ENCODE peak calls at places on chromosomes 1 and 21, in four cellular contexts. One of them, this sample, is unnamed.
A peak's percentile ranks its signal among the peaks of the same experiment; 100 is the strongest.

GRCh38 chr1:89900791-89901708 is 80.2 kb downstream of the LRRC8D start:
- DNase-seq in mucosa of descending colon: no peak
- DNase-seq in H9: no peak
- DNase-seq in activated naive CD8-positive, alpha-beta T cell treated with anti-CD3 and anti-CD28 coated beads, Interleukin-2, amount 10 ng/mL, durations not matched to agents 7 days and 5 days: no peak
- DNase-seq in this sample: no peak

GRCh38 chr1:52678961-52679897 is 18.9 kb downstream of the COA7 start:
- DNase-seq in H9: no peak
- DNase-seq in mucosa of descending colon: no peak
- DNase-seq in activated naive CD8-positive, alpha-beta T cell treated with anti-CD3 and anti-CD28 coated beads, Interleukin-2, amount 10 ng/mL, durations not matched to agents 7 days and 5 days: no peak
- DNase-seq in this sample: peak; percentile 31

GRCh38 chr1:165257969-165258459 is 98.5 kb downstream of the LMX1A start:
- DNase-seq in mucosa of descending colon: peak; percentile 74
- DNase-seq in H9: peak; percentile 83
- DNase-seq in activated naive CD8-positive, alpha-beta T cell treated with anti-CD3 and anti-CD28 coated beads, Interleukin-2, amount 10 ng/mL, durations not matched to agents 7 days and 5 days: peak; percentile 36
- DNase-seq in this sample: peak; percentile 78

GRCh38 chr1:25031966-25032667 is 102.0 kb upstream of the RUNX3 start:
- DNase-seq in mucosa of descending colon: no peak
- DNase-seq in H9: no peak
- DNase-seq in activated naive CD8-positive, alpha-beta T cell treated with anti-CD3 and anti-CD28 coated beads, Interleukin-2, amount 10 ng/mL, durations not matched to agents 7 days and 5 days: peak; percentile 59
- DNase-seq in this sample: no peak

GRCh38 chr1:217067642-217068041 is 344.4 kb upstream of the ESRRG start:
- DNase-seq in mucosa of descending colon: no peak
- DNase-seq in H9: no peak
- DNase-seq in activated naive CD8-positive, alpha-beta T cell treated with anti-CD3 and anti-CD28 coated beads, Interleukin-2, amount 10 ng/mL, durations not matched to agents 7 days and 5 days: no peak
- DNase-seq in this sample: no peak

GRCh38 chr1:180173952-180174351 is 19.3 kb downstream of the QSOX1 start:
- DNase-seq in H9: no peak
- DNase-seq in activated naive CD8-positive, alpha-beta T cell treated with anti-CD3 and anti-CD28 coated beads, Interleukin-2, amount 10 ng/mL, durations not matched to agents 7 days and 5 days: peak; percentile 10
- DNase-seq in mucosa of descending colon: peak; percentile 46
- DNase-seq in this sample: no peak

GRCh38 chr21:45699966-45700365 is 56.4 kb downstream of the PCBP3 start:
- DNase-seq in mucosa of descending colon: no peak
- DNase-seq in H9: no peak
- DNase-seq in activated naive CD8-positive, alpha-beta T cell treated with anti-CD3 and anti-CD28 coated beads, Interleukin-2, amount 10 ng/mL, durations not matched to agents 7 days and 5 days: no peak
- DNase-seq in this sample: no peak

GRCh38 chr1:227306689-227307088 is 11.6 kb downstream of the CDC42BPA start:
- DNase-seq in mucosa of descending colon: no peak
- DNase-seq in H9: no peak
- DNase-seq in activated naive CD8-positive, alpha-beta T cell treated with anti-CD3 and anti-CD28 coated beads, Interleukin-2, amount 10 ng/mL, durations not matched to agents 7 days and 5 days: no peak
- DNase-seq in this sample: no peak

GRCh38 chr1:211337430-211338227 is 11.0 kb downstream of the TRAF5 start:
- DNase-seq in mucosa of descending colon: no peak
- DNase-seq in H9: no peak
- DNase-seq in activated naive CD8-positive, alpha-beta T cell treated with anti-CD3 and anti-CD28 coated beads, Interleukin-2, amount 10 ng/mL, durations not matched to agents 7 days and 5 days: no peak
- DNase-seq in this sample: no peak

GRCh38 chr1:43774359-43774758 is 67.0 kb downstream of the ST3GAL3 start:
- DNase-seq in H9: no peak
- DNase-seq in mucosa of descending colon: no peak
- DNase-seq in activated naive CD8-positive, alpha-beta T cell treated with anti-CD3 and anti-CD28 coated beads, Interleukin-2, amount 10 ng/mL, durations not matched to agents 7 days and 5 days: no peak
- DNase-seq in this sample: no peak

GRCh38 chr1:234065794-234066447 is 161.4 kb downstream of the SLC35F3 start:
- DNase-seq in H9: peak; percentile 81
- DNase-seq in mucosa of descending colon: peak; percentile 80
- DNase-seq in activated naive CD8-positive, alpha-beta T cell treated with anti-CD3 and anti-CD28 coated beads, Interleukin-2, amount 10 ng/mL, durations not matched to agents 7 days and 5 days: peak; percentile 66
- DNase-seq in this sample: peak; percentile 87

GRCh38 chr1:45429543-45430159 is 61.3 kb downstream of the TESK2 start:
- DNase-seq in mucosa of descending colon: no peak
- DNase-seq in activated naive CD8-positive, alpha-beta T cell treated with anti-CD3 and anti-CD28 coated beads, Interleukin-2, amount 10 ng/mL, durations not matched to agents 7 days and 5 days: no peak
- DNase-seq in H9: no peak
- DNase-seq in this sample: no peak

GRCh38 chr1:6300342-6301141 is 39.6 kb upstream of the GPR153 start:
- DNase-seq in mucosa of descending colon: peak; percentile 76
- DNase-seq in H9: no peak
- DNase-seq in activated naive CD8-positive, alpha-beta T cell treated with anti-CD3 and anti-CD28 coated beads, Interleukin-2, amount 10 ng/mL, durations not matched to agents 7 days and 5 days: no peak
- DNase-seq in this sample: no peak

GRCh38 chr1:31371121-31371520 is 1.8 kb downstream of the FABP3 start:
- DNase-seq in activated naive CD8-positive, alpha-beta T cell treated with anti-CD3 and anti-CD28 coated beads, Interleukin-2, amount 10 ng/mL, durations not matched to agents 7 days and 5 days: no peak
- DNase-seq in H9: no peak
- DNase-seq in mucosa of descending colon: no peak
- DNase-seq in this sample: no peak

GRCh38 chr1:159922499-159923202 is 2.7 kb downstream of the TAGLN2 start:
- DNase-seq in activated naive CD8-positive, alpha-beta T cell treated with anti-CD3 and anti-CD28 coated beads, Interleukin-2, amount 10 ng/mL, durations not matched to agents 7 days and 5 days: no peak
- DNase-seq in H9: no peak
- DNase-seq in mucosa of descending colon: peak; percentile 77
- DNase-seq in this sample: no peak

GRCh38 chr1:201761178-201761577 is 67.8 kb upstream of the IPO9 start:
- DNase-seq in mucosa of descending colon: no peak
- DNase-seq in H9: no peak
- DNase-seq in activated naive CD8-positive, alpha-beta T cell treated with anti-CD3 and anti-CD28 coated beads, Interleukin-2, amount 10 ng/mL, durations not matched to agents 7 days and 5 days: no peak
- DNase-seq in this sample: no peak

GRCh38 chr1:27522860-27523665 is 33.1 kb upstream of the WASF2 start:
- DNase-seq in H9: no peak
- DNase-seq in mucosa of descending colon: no peak
- DNase-seq in activated naive CD8-positive, alpha-beta T cell treated with anti-CD3 and anti-CD28 coated beads, Interleukin-2, amount 10 ng/mL, durations not matched to agents 7 days and 5 days: peak; percentile 71
- DNase-seq in this sample: peak; percentile 52

GRCh38 chr1:67645495-67646144 is 39.4 kb upstream of the GADD45A start:
- DNase-seq in mucosa of descending colon: no peak
- DNase-seq in activated naive CD8-positive, alpha-beta T cell treated with anti-CD3 and anti-CD28 coated beads, Interleukin-2, amount 10 ng/mL, durations not matched to agents 7 days and 5 days: no peak
- DNase-seq in H9: no peak
- DNase-seq in this sample: peak; percentile 49

GRCh38 chr1:21919520-21919919 is 17.6 kb downstream of the HSPG2 start:
- DNase-seq in activated naive CD8-positive, alpha-beta T cell treated with anti-CD3 and anti-CD28 coated beads, Interleukin-2, amount 10 ng/mL, durations not matched to agents 7 days and 5 days: no peak
- DNase-seq in H9: no peak
- DNase-seq in mucosa of descending colon: no peak
- DNase-seq in this sample: no peak

GRCh38 chr21:46114963-46115362 is 17.1 kb downstream of the COL6A2 start:
- DNase-seq in mucosa of descending colon: peak; percentile 4
- DNase-seq in activated naive CD8-positive, alpha-beta T cell treated with anti-CD3 and anti-CD28 coated beads, Interleukin-2, amount 10 ng/mL, durations not matched to agents 7 days and 5 days: peak; percentile 13
- DNase-seq in H9: no peak
- DNase-seq in this sample: no peak

GRCh38 chr1:214454619-214455396 is 96.6 kb downstream of the PTPN14 start:
- DNase-seq in H9: no peak
- DNase-seq in mucosa of descending colon: no peak
- DNase-seq in activated naive CD8-positive, alpha-beta T cell treated with anti-CD3 and anti-CD28 coated beads, Interleukin-2, amount 10 ng/mL, durations not matched to agents 7 days and 5 days: no peak
- DNase-seq in this sample: no peak

GRCh38 chr1:180230416-180230790 is 339 bp downstream of the LHX4 start:
- DNase-seq in activated naive CD8-positive, alpha-beta T cell treated with anti-CD3 and anti-CD28 coated beads, Interleukin-2, amount 10 ng/mL, durations not matched to agents 7 days and 5 days: no peak
- DNase-seq in mucosa of descending colon: no peak
- DNase-seq in H9: no peak
- DNase-seq in this sample: peak; percentile 65